ENCODE peak calls at places on chromosome 17, in four cellular contexts. X is spleen, O is adrenal gland, M is tibial artery. N is an unnamed sample. For H3K4me1, the result is how much of the 10 kb centered on the place peaks cover.

GRCh38 chr17:64009571-64010402 is 10.6 kb downstream of the ICAM2 start:
- DNase-seq in X (no peak), O (no peak), M (no peak), N (no peak)

GRCh38 chr17:64056269-64057005 is 36.0 kb upstream of the ICAM2 start:
- DNase-seq in X (no peak), O (no peak), M (no peak), N (no peak)

GRCh38 chr17:70037498-70037897 is 37.5 kb upstream of the KCNJ16 start:
- DNase-seq in X (no peak), O (no peak), M (no peak), N (no peak)

GRCh38 chr17:13931752-13932477 is 137.4 kb upstream of the COX10 start:
- DNase-seq in X (peak), O (peak), M (peak), N (peak)

GRCh38 chr17:29645516-29646051 is 22.9 kb upstream of the CORO6 start:
- DNase-seq in X (no peak), O (peak), M (peak), N (peak)

GRCh38 chr17:62692721-62693431 is 65.4 kb downstream of the MRC2 start:
- DNase-seq in X (no peak), O (no peak), M (no peak), N (no peak)

GRCh38 chr17:75652934-75653549 is 13.9 kb downstream of the RECQL5 start:
- DNase-seq in X (no peak), O (no peak), M (peak), N (peak)

GRCh38 chr17:40827746-40828453 is 5.5 kb upstream of the KRT10 start:
- DNase-seq in X (no peak), O (no peak), M (peak), N (no peak)

GRCh38 chr17:57714660-57715059 is 30.4 kb downstream of the CCDC182 start:
- DNase-seq in X (no peak), O (no peak), M (no peak), N (no peak)

GRCh38 chr17:67865438-67865837 is 40.1 kb downstream of the BPTF start:
- DNase-seq in X (no peak), O (no peak), M (no peak), N (no peak)

GRCh38 chr17:74972107-74972972 is at the start of gene HID1:
- DNase-seq in X (peak), O (peak), M (no peak), N (peak)

GRCh38 chr17:18960803-18961511 is 9.0 kb downstream of the SLC5A10 start:
- DNase-seq in X (peak), O (peak), M (peak), N (peak)

GRCh38 chr17:29789186-29790170 is 140.6 kb downstream of the SSH2 start:
- DNase-seq in X (no peak), O (no peak), M (no peak), N (peak)

GRCh38 chr17:69415431-69415830 is 934 bp downstream of the MAP2K6 start:
- DNase-seq in X (no peak), O (no peak), M (no peak), N (no peak)

GRCh38 chr17:29086628-29087332 is 43.8 kb downstream of the PIPOX start:
- DNase-seq in X (no peak), O (no peak), M (no peak), N (no peak)

GRCh38 chr17:38750312-38751121 is 2.0 kb upstream of the PSMB3 start:
- DNase-seq in X (peak), O (no peak), M (no peak), N (no peak)

GRCh38 chr17:60153606-60154355 is 4.0 kb downstream of the CA4 start:
- DNase-seq in X (peak), O (peak), M (peak), N (peak)

DNA sequence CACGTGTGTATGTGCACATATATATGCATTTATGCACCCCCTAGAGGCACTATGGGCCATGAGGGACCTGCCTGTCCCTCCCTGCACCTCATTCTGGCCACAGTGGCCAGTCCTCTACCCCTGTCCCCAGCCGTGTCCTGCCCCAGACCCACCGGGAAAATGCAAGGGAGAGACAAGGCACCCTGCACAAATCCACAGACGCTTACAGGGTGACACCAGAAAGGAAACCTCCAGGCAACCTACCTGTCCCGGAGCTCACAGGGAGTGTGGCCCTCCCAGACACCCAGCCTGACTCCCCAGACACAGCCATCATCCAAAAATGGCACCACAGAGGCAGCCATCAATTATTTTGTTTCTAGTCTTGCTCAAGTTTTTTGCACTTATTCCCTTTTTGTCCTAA is 440.4 kb downstream of the SOX9 start:
- DNase-seq in X (no peak), O (no peak), M (no peak), N (no peak)
- H3K27ac ChIP-seq in X (no peak), O (no peak), M (no peak), N (no peak)

DNA sequence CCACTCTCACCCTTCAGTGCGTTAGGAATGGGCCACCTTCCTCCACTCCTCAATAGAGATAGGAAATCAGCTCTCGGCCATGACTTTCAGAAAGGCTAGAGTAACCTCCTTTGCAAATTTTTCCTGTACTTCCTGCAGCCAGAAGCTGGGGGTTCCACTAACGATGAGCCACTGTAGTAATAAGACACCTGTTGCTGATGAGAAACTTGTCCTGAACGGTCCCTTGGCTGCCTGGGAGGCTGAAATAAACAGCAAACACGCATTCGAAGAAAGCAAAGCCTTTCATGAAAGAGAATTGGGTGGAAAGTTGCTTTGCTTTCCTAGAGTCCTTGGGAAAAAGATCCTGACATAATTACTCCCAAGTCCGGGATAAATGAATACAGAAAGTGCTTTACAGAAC is 190.8 kb upstream of the WSCD1 start:
- DNase-seq in X (no peak), O (no peak), M (no peak), N (no peak)
- H3K4me1 ChIP-seq in X (under half), O (under half), M (under half), N (under half)

GRCh38 chr17:42275527-42276358 is 448 bp downstream of the STAT5B start:
- DNase-seq in X (peak), O (peak), M (no peak), N (no peak)
- H3K27ac ChIP-seq in X (peak), O (peak), M (peak), N (peak)

GRCh38 chr17:42248351-42249179 is 27.6 kb downstream of the STAT5B start:
- DNase-seq in X (peak), O (peak), M (peak), N (no peak)
- H3K4me1 ChIP-seq in X (under half), O (under half), M (under half), N (under half)

GRCh38 chr17:50397111-50397918 is at the start of gene LRRC59:
- DNase-seq in X (peak), O (peak), M (peak), N (peak)
- H3K27ac ChIP-seq in X (peak), O (peak), M (peak), N (peak)

GRCh38 chr17:17120716-17121115 is 78.5 kb downstream of the MPRIP start:
- DNase-seq in X (no peak), O (no peak), M (no peak), N (no peak)

GRCh38 chr17:17119533-17119932 is 77.3 kb downstream of the MPRIP start:
- DNase-seq in X (peak), O (peak), M (no peak), N (no peak)

GRCh38 chr17:17122781-17123483 is 80.7 kb downstream of the MPRIP start:
- DNase-seq in X (no peak), O (no peak), M (no peak), N (no peak)

GRCh38 chr17:17120294-17120693 is 78.0 kb downstream of the MPRIP start:
- DNase-seq in X (no peak), O (no peak), M (no peak), N (no peak)

DNA sequence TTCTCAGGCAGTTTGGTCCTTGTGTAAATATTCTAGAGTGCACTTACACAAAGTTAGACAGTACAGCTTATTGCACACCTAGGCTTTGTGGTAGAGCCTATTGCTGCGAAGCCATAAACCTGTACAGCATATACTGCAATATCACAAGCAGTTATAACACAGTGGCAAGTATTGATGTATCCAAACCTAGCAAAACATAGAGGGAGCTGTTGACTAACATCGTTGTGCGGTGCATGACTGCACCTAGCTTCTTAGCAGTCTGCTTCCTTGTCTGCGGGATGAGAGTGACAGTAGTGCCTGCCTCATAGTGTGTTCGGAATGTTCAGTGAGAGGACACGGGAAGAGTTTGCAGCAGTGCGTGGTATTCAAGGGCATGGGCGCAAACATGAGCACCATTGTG is 78.9 kb downstream of the MPRIP start:
- DNase-seq in X (no peak), O (no peak), M (no peak), N (no peak)
- H3K4me1 ChIP-seq in X (under half), O (under half), M (half or more), N (half or more)

N was measured in upper lobe of right lung.